ENCODE peak calls at places on chromosomes 4 and X, in eight cellular contexts. K is HL-60, U is ascending aorta, T is dorsolateral prefrontal cortex, B is astrocyte of the cerebellum, M is AG09319, S is foreskin fibroblast, J is PC-3. G is an unnamed sample.

GRCh38 chr4:88054909-88055308 is 47.5 kb downstream of the PKD2 start:
- DNase-seq in K (peak; percentile 24), U (no peak), T (no peak), B (no peak), M (peak; percentile 28), S (peak; percentile 18), J (peak; percentile 69), G (peak; percentile 56)

GRCh38 chr4:54165011-54165410 is 64.1 kb upstream of the PDGFRA start:
- DNase-seq in K (no peak), U (no peak), T (no peak), B (no peak), M (no peak), S (no peak), J (no peak), G (no peak)

GRCh38 chr4:185730387-185730786 is 81.6 kb downstream of the SORBS2 start:
- DNase-seq in K (peak; percentile 2), U (no peak), T (no peak), B (no peak), M (no peak), S (no peak), J (no peak), G (peak; percentile 7)

GRCh38 chrX:13893826-13894225 is 76.9 kb upstream of the GPM6B start:
- DNase-seq in K (no peak), U (no peak), T (no peak), B (no peak), M (no peak), S (no peak), J (no peak), G (no peak)

GRCh38 chr4:147103403-147103946 is 157.8 kb upstream of the TTC29 start:
- DNase-seq in K (no peak), U (peak; percentile 73), T (peak; percentile 31), B (peak; percentile 89), M (peak; percentile 85), S (peak; percentile 98), J (peak; percentile 81), G (no peak)

GRCh38 chr4:170589597-170590191 is 499.9 kb upstream of the AADAT start:
- DNase-seq in K (peak; percentile 9), U (no peak), T (no peak), B (no peak), M (no peak), S (no peak), J (peak; percentile 68), G (no peak)

GRCh38 chrX:71282514-71283408 is 674 bp upstream of the NONO start:
- DNase-seq in K (no peak), U (no peak), T (peak; percentile 17), B (peak; percentile 1), M (no peak), S (no peak), J (no peak), G (peak; percentile 4)

GRCh38 chrX:1105671-1106419 is 106.6 kb downstream of the CRLF2 start:
- DNase-seq in K (no peak), U (no peak), T (no peak), B (no peak), M (no peak), S (no peak), J (no peak), G (no peak)

GRCh38 chrX:10569946-10570345 is 50.4 kb downstream of the MID1 start:
- DNase-seq in K (no peak), U (no peak), T (peak; percentile 11), B (no peak), M (no peak), S (no peak), J (no peak), G (no peak)

GRCh38 chr4:114040319-114041116 is 61.1 kb upstream of the ARSJ start:
- DNase-seq in K (no peak), U (no peak), T (no peak), B (no peak), M (no peak), S (no peak), J (peak; percentile 29), G (no peak)

GRCh38 chr4:153507679-153508073 is 41.5 kb downstream of the TMEM131L start:
- DNase-seq in K (no peak), U (no peak), T (no peak), B (no peak), M (no peak), S (no peak), J (peak; percentile 42), G (no peak)

GRCh38 chr4:141306331-141306730 is 85.6 kb downstream of the ZNF330 start:
- DNase-seq in K (no peak), U (no peak), T (no peak), B (no peak), M (no peak), S (no peak), J (no peak), G (no peak)

GRCh38 chr4:184911310-184911709 is 85.5 kb upstream of the ACSL1 start:
- DNase-seq in K (no peak), U (no peak), T (no peak), B (no peak), M (peak; percentile 2), S (peak; percentile 10), J (peak; percentile 76), G (no peak)

GRCh38 chr4:149645790-149646189 is 169.9 kb downstream of the IQCM start:
- DNase-seq in K (no peak), U (no peak), T (no peak), B (no peak), M (no peak), S (no peak), J (peak; percentile 24), G (no peak)

GRCh38 chr4:15920723-15921591 is 17.6 kb downstream of the FGFBP1 start:
- DNase-seq in K (no peak), U (peak; percentile 65), T (peak; percentile 81), B (peak; percentile 96), M (peak; percentile 87), S (peak; percentile 98), J (peak; percentile 93), G (no peak)

GRCh38 chr4:165190591-165191212 is 16.7 kb upstream of the KLHL2 start:
- DNase-seq in K (no peak), U (no peak), T (no peak), B (no peak), M (no peak), S (no peak), J (no peak), G (no peak)

GRCh38 chr4:39636786-39637185 is 1.9 kb downstream of the SMIM14 start:
- DNase-seq in K (no peak), U (no peak), T (no peak), B (no peak), M (no peak), S (no peak), J (no peak), G (no peak)

GRCh38 chrX:13387656-13388421 is 68.0 kb upstream of the ATXN3L start:
- DNase-seq in K (peak; percentile 48), U (no peak), T (no peak), B (no peak), M (no peak), S (peak; percentile 36), J (peak; percentile 22), G (no peak)

GRCh38 chrX:143853488-143853887 is 30.4 kb upstream of the UBE2NL start:
- DNase-seq in K (no peak), U (no peak), T (no peak), B (no peak), M (no peak), S (no peak), J (no peak), G (no peak)

GRCh38 chrX:46707274-46707965 is 51.5 kb downstream of the SLC9A7 start:
- DNase-seq in K (no peak), U (no peak), T (no peak), B (no peak), M (no peak), S (no peak), J (no peak), G (no peak)

GRCh38 chr4:121421594-121421993 is 40.8 kb upstream of the QRFPR start:
- DNase-seq in K (no peak), U (no peak), T (no peak), B (no peak), M (no peak), S (no peak), J (no peak), G (no peak)

GRCh38 chr4:39873823-39874222 is 103.9 kb downstream of the PDS5A start:
- DNase-seq in K (no peak), U (no peak), T (no peak), B (no peak), M (no peak), S (no peak), J (no peak), G (no peak)

GRCh38 chr4:167230744-167231143 is 3.5 kb downstream of the SPOCK3 start:
- DNase-seq in K (no peak), U (no peak), T (no peak), B (no peak), M (no peak), S (no peak), J (no peak), G (no peak)

GRCh38 chr4:55444822-55445221 is 49.1 kb downstream of the TMEM165 start:
- DNase-seq in K (no peak), U (no peak), T (no peak), B (no peak), M (no peak), S (peak; percentile 41), J (peak; percentile 67), G (no peak)
- TF ChIP-seq CTCF in K (no peak), U (no peak), T (no peak), B (peak; percentile 45), M (peak; percentile 54), S (peak; percentile 40), J (peak; percentile 77), G (no peak)

GRCh38 chr4:86482851-86483490 is 111.1 kb upstream of the PTPN13 start:
- DNase-seq in K (no peak), U (no peak), T (no peak), B (peak; percentile 20), M (no peak), S (no peak), J (peak; percentile 6), G (peak; percentile 52)
- TF ChIP-seq CTCF in K (no peak), U (no peak), T (peak; percentile 29), B (peak; percentile 39), M (peak; percentile 6), S (no peak), J (peak; percentile 20), G (peak; percentile 18)

GRCh38 chrX:107324493-107325310 is 118.3 kb downstream of the DNAAF6 start:
- DNase-seq in K (no peak), U (no peak), T (no peak), B (no peak), M (no peak), S (peak; percentile 0), J (peak; percentile 6), G (peak; percentile 76)
- TF ChIP-seq CTCF in K (no peak), U (no peak), T (no peak), B (peak; percentile 21), M (no peak), S (no peak), J (peak; percentile 38), G (no peak)

GRCh38 chrX:102650903-102651241 is 411 bp upstream of the GPRASP1 start:
- DNase-seq in K (no peak), U (no peak), T (no peak), B (no peak), M (no peak), S (peak; percentile 2), J (no peak), G (no peak)

GRCh38 chrX:102651242-102651967 is at the start of gene GPRASP1:
- DNase-seq in K (no peak), U (no peak), T (peak; percentile 65), B (no peak), M (no peak), S (peak; percentile 13), J (no peak), G (peak; percentile 30)

GRCh38 chrX:102654696-102655095 is 3.4 kb downstream of the GPRASP1 start:
- DNase-seq in K (no peak), U (no peak), T (no peak), B (no peak), M (no peak), S (no peak), J (no peak), G (no peak)

GRCh38 chrX:102651968-102652744 is 873 bp downstream of the GPRASP1 start:
- DNase-seq in K (no peak), U (no peak), T (peak; percentile 70), B (no peak), M (no peak), S (peak; percentile 9), J (no peak), G (peak; percentile 20)
- TF ChIP-seq CTCF in K (no peak), U (peak; percentile 38), T (peak; percentile 52), B (peak; percentile 56), M (peak; percentile 53), S (peak; percentile 44), J (no peak), G (no peak)